ENCODE peak calls at places on chromosomes 1 and 21, in four cellular contexts. H is IMR-90, N is H1, C is neuronal stem cell. A is an unnamed sample. For H3K27me3, the result is how much of the 10 kb centered on the place peaks cover.

GRCh38 chr1:42035205-42035829 is 116.6 kb upstream of the HIVEP3 start:
- DNase-seq in C (peak), H (peak), N (peak), A (peak)

GRCh38 chr1:97334454-97334853 is 586.4 kb downstream of the DPYD start:
- DNase-seq in H (peak), N (no peak), C (no peak), A (no peak)

GRCh38 chr21:24042687-24043086 is 1564.6 kb downstream of the MRPL39 start:
- DNase-seq in C (no peak), N (no peak), H (no peak), A (no peak)

GRCh38 chr1:20950689-20951088 is 163.6 kb upstream of the HP1BP3 start:
- DNase-seq in H (no peak), N (no peak), C (no peak), A (no peak)

GRCh38 chr1:149888999-149889289 is 10.4 kb upstream of the BOLA1 start:
- DNase-seq in C (no peak), H (peak), N (no peak), A (no peak)

GRCh38 chr1:85559890-85560289 is 20.7 kb upstream of the CCN1 start:
- DNase-seq in H (no peak), C (no peak), N (no peak), A (no peak)

GRCh38 chr21:32698286-32698685 is 29.5 kb downstream of the SYNJ1 start:
- DNase-seq in N (no peak), H (no peak), C (no peak), A (no peak)

GRCh38 chr1:6958407-6958806 is 173.2 kb downstream of the CAMTA1 start:
- DNase-seq in N (no peak), H (peak), C (no peak), A (no peak)

GRCh38 chr1:188489336-188490112 is 1660.8 kb downstream of the PLA2G4A start:
- DNase-seq in N (no peak), C (no peak), H (peak), A (peak)

GRCh38 chr1:153805929-153806750 is 30.9 kb downstream of the SLC27A3 start:
- DNase-seq in C (no peak), H (no peak), N (no peak), A (no peak)

GRCh38 chr1:45929257-45929687 is 125.9 kb downstream of the MAST2 start:
- DNase-seq in C (no peak), H (peak), N (peak), A (peak)

GRCh38 chr21:29318354-29318753 is 19.6 kb downstream of the BACH1 start:
- DNase-seq in N (no peak), C (no peak), H (peak), A (no peak)

GRCh38 chr21:26555554-26555953 is 17.5 kb downstream of the CYYR1 start:
- DNase-seq in C (no peak), N (no peak), H (no peak), A (no peak)

DNA sequence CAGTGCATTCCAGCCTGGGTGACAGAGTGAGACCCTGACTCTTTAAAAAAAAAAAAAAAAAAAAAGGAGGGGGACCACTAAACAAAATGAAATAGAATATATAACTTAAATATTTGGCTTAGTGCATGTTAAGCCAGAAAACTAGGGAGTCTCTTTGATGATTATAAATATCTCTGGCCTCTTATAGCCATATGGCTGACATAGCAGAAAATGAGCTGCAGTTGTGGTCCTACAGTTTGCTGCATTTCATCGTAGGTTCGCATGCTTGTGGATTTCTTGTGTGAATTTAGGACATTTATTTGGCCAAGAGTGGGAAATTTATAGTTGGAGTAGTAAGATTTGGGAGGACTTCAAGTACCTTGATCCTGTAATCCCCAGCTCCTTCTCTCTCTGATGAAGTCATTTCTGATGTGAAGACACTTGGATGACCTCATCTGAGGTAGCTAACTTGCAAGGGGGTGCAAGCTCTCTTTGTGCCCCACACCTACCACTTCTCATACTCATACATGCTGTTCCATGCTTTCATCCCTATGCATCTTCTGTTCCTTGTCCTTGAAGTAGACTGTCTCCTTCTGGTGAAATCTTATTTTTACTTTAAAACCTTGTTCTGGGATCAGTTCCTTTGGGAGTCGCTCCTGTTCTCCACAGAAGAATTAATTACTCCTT is 6.4 kb upstream of the TIPRL start:
- DNase-seq in H (no peak), N (no peak), C (no peak), A (no peak)
- H2BK120ac ChIP-seq in H (no peak), N (no peak), C (no peak), A (no peak)

GRCh38 chr1:157069596-157069995 is 24.1 kb upstream of the ARHGEF11 start:
- DNase-seq in H (no peak), N (no peak), C (no peak), A (peak)
- H3K27me3 ChIP-seq in H (under half), N (under half), C (under half), A (under half)

GRCh38 chr1:12541274-12542137 is 76.5 kb downstream of the DHRS3 start:
- DNase-seq in H (peak), C (no peak), N (no peak), A (peak)

GRCh38 chr1:12539705-12540579 is 78.1 kb downstream of the DHRS3 start:
- DNase-seq in H (peak), N (no peak), C (peak), A (peak)

GRCh38 chr1:12539320-12539704 is 78.7 kb downstream of the DHRS3 start:
- DNase-seq in H (no peak), N (no peak), C (no peak), A (no peak)

GRCh38 chr1:12542138-12542465 is 75.9 kb downstream of the DHRS3 start:
- DNase-seq in H (no peak), N (no peak), C (no peak), A (no peak)

DNA sequence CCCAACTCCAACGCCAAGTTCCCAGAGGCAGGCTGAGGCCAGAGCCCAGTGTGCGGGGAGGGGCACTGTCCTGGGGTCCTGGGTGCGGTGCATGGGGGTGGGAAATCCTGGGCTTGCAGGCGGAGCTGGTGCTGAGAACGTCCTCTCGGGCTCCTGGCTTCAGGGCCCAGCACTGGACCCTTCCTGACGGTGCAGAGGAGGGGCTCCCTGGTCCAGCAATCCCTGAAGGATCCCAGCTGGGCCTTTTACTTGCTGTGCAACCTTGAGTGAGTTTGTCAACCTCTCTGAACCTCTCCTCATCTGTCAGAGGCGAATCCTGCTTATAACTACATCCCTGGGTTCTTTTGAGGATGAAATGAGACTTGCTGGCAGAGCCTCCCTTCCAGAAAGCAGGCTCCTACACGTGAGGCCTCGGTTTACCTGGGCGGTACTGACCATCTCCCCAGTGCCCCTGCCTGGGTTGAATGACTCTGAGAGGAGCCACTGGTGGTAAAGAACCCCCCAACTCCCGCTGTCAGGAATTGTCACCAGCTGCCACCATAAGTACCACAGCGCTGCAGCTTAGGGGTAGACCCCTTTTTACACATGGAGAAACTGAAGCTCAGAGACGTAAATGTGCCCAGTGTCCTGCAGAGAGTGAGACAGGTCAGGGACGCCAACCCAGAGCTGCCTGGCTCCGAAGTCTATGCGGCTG is 77.3 kb downstream of the DHRS3 start:
- DNase-seq in H (no peak), C (no peak), N (no peak), A (no peak)
- H2BK120ac ChIP-seq in H (peak), C (no peak), N (peak), A (no peak)

DNA sequence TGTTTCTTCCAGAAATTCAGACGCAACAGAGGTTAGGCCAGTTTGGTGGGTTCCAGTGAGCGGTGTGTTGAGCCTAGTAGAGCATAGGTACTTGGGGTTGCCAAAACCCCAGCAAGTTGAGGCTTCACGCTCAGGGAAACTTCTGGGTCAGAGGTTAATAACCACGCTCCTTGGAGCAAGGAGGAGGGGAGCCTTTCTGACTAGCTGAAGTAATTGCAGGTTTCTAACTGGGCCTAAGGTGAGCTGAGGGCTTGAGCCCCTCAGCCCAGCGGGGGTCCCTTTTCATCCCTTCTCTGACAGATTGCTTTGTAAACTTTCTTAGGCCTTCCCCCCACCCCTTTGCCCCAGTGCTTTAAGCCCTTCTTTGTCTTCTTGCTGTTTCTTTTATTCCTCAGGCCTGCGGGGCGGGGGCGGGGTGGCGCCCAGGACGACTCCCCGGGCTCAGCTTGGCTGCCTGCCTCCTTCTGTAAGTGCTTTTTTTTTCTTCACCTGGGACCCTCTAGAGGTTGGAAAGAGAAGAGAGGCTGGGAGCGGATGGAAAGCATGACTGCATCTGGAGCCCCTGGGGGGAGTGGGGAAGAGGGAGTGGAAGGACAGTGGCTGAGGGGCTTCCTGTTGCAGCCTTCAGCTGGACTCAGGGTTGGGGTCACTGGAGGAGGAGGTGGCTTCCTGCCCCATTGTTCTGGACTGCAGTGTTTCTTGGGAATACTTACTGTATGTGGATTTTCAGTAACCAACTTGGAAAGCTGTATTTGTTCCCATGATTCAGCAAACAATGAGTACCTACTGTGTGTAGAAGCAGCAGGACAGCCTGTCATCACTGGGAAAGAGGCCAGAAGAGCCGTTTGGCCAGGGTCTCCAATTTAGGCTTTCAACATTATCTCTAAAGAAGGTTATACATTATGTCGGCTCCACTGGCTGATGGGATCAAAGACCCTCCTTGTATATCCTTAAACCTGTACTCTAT is 1.4 kb upstream of the ZNF436 start:
- DNase-seq in C (peak), H (no peak), N (peak), A (peak)
- H3K27me3 ChIP-seq in C (under half), H (under half), N (half or more), A (under half)

GRCh38 chr1:162077900-162078299 is 8.4 kb downstream of the NOS1AP start:
- DNase-seq in N (no peak), C (no peak), H (no peak), A (no peak)
- H2BK120ac ChIP-seq in N (no peak), C (no peak), H (no peak), A (no peak)

GRCh38 chr1:116177861-116178260 is 66.7 kb downstream of the MAB21L3 start:
- DNase-seq in H (no peak), N (no peak), C (no peak), A (no peak)

GRCh38 chr1:116182019-116182714 is 71.0 kb downstream of the MAB21L3 start:
- DNase-seq in H (no peak), C (no peak), N (no peak), A (no peak)

GRCh38 chr1:116178837-116179236 is 67.6 kb downstream of the MAB21L3 start:
- DNase-seq in C (no peak), N (no peak), H (no peak), A (no peak)

GRCh38 chr1:116179886-116180474 is 68.8 kb downstream of the MAB21L3 start:
- DNase-seq in N (no peak), C (no peak), H (no peak), A (no peak)

DNA sequence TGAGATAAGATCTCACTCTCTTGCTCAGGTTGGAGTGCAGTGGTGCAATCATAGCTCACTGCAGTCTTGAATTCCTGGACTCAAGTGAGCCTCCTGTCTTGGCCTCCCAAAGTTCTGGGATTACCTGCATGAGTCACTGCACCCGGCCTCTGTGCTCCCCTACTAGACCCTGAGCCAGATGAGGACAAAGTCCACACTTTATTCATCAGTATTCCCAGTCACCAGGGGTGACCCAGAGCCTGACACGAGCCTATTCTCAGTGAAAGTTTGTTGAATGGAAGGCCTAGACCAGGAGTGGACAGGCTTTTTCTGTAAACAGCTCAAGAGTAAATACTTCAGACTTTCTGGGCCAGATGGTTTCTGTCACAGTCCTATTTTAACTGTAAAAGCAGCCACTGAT is 68.2 kb downstream of the MAB21L3 start:
- DNase-seq in N (no peak), C (no peak), H (no peak), A (no peak)
- H3K27me3 ChIP-seq in N (under half), C (under half), H (under half), A (under half)

GRCh38 chr1:59434336-59434735 is 137.4 kb downstream of the FGGY start:
- DNase-seq in C (no peak), N (no peak), H (no peak), A (peak)

GRCh38 chr1:59432531-59433439 is 135.9 kb downstream of the FGGY start:
- DNase-seq in H (no peak), C (no peak), N (no peak), A (no peak)

GRCh38 chr1:59433440-59433813 is 136.5 kb downstream of the FGGY start:
- DNase-seq in H (no peak), N (no peak), C (no peak), A (no peak)

GRCh38 chr1:59438058-59438560 is 141.2 kb downstream of the FGGY start:
- DNase-seq in N (no peak), H (no peak), C (no peak), A (no peak)

GRCh38 chr1:59436637-59437036 is 139.7 kb downstream of the FGGY start:
- DNase-seq in H (no peak), N (no peak), C (no peak), A (no peak)
- H2BK120ac ChIP-seq in H (peak), N (no peak), C (no peak), A (no peak)

DNA sequence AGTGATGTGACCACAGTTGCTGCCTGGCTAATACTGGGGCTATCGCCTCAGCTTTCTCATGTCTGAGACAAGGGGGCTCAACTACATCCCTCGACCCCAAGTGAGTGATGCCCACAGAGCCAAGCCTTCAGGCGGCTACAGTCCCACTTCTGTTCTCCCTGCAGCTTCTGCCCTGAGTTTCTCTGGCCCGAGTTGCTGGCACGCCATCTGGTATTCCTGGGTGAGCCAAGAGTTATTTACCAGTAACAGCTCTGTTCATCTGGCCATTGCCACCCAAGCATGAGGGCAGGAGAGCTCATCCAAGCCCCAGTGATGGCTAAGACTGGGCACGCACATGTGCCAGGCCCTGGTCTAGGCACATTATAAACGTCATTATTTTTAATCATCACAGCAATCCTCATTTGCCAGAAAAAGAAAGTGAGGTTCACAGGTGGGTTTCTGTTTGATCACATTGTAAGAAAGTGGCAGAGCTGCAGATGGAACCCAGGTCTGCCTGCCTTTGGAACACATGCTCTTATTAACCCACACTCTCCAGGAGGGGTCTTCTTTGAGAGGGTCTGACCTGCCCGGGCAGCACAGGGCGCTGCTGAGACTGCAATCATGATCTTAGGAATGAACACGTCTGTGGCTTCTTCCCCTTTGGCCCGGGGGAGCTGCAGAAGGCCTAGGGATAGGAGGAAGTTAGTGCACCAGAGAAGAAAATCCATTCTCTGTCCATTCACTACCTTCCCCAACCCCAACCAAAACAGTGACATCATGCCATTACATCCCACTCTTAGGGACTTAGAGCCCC is 27.5 kb downstream of the KCND3 start:
- DNase-seq in N (no peak), C (no peak), H (no peak), A (no peak)
- H3K27me3 ChIP-seq in N (under half), C (under half), H (under half), A (under half)

GRCh38 chr1:160168016-160168415 is 16.6 kb downstream of the ATP1A4 start:
- DNase-seq in H (no peak), N (no peak), C (no peak), A (no peak)

GRCh38 chr1:160167580-160167979 is 16.2 kb downstream of the ATP1A4 start:
- DNase-seq in C (no peak), N (no peak), H (peak), A (peak)

GRCh38 chr1:160168609-160169369 is 17.4 kb downstream of the ATP1A4 start:
- DNase-seq in H (no peak), C (peak), N (no peak), A (peak)

GRCh38 chr1:160171352-160171751 is 19.0 kb upstream of the CASQ1 start:
- DNase-seq in H (peak), C (no peak), N (no peak), A (peak)

GRCh38 chr1:160169553-160170399 is 18.4 kb downstream of the ATP1A4 start:
- DNase-seq in N (peak), H (no peak), C (peak), A (peak)
- H2BK120ac ChIP-seq in N (peak), H (no peak), C (no peak), A (peak)